ENCODE peak calls at places on chromosomes 1 and 21, in seven cellular contexts. C, O, W, S, U, D and Z are unnamed samples. For H3K36me3, the result is how much of the 10 kb centered on the place peaks cover.

GRCh38 chr1:9101510-9102146 is 27.3 kb downstream of the GPR157 start:
- DNase-seq in W (peak), C (peak), D (peak), S (no peak), U (no peak), O (peak), Z (peak)

GRCh38 chr1:7257225-7257624 is 472.0 kb downstream of the CAMTA1 start:
- DNase-seq in C (no peak), O (no peak), S (no peak), D (no peak), W (no peak), U (no peak), Z (no peak)

GRCh38 chr1:161140755-161141400 is 8.4 kb upstream of the DEDD start:
- DNase-seq in W (no peak), C (no peak), S (no peak), O (no peak), U (no peak), D (no peak), Z (no peak)

GRCh38 chr1:145859491-145860159 is 744 bp upstream of the PIAS3 start:
- DNase-seq in D (peak), C (peak), U (peak), S (peak), W (peak), O (peak), Z (peak)

GRCh38 chr1:227429447-227430359 is 111.4 kb upstream of the CDC42BPA start:
- DNase-seq in U (no peak), C (no peak), W (peak), D (peak), O (peak), S (no peak), Z (no peak)

GRCh38 chr1:210726621-210727020 is 397.9 kb downstream of the HHAT start:
- DNase-seq in U (no peak), C (no peak), O (no peak), S (peak), D (peak), W (peak), Z (no peak)

GRCh38 chr21:25385912-25386474 is 221.3 kb downstream of the MRPL39 start:
- DNase-seq in U (no peak), O (peak), S (peak), W (peak), D (no peak), C (peak), Z (no peak)

GRCh38 chr1:46437723-46438122 is 43.6 kb downstream of the FAAH start:
- DNase-seq in D (no peak), S (no peak), C (no peak), U (no peak), O (peak), W (no peak), Z (no peak)

GRCh38 chr1:85378526-85378925 is 86.4 kb downstream of the DDAH1 start:
- DNase-seq in W (no peak), C (no peak), D (no peak), U (no peak), S (no peak), O (no peak), Z (no peak)

GRCh38 chr1:156583821-156584622 is 4.5 kb downstream of the TTC24 start:
- DNase-seq in C (peak), U (no peak), W (peak), O (peak), D (peak), S (peak), Z (peak)

GRCh38 chr1:65470766-65471165 is 50.3 kb downstream of the LEPR start:
- DNase-seq in D (no peak), O (peak), W (peak), C (no peak), S (no peak), U (no peak), Z (no peak)

GRCh38 chr1:25834894-25835293 is 15.1 kb downstream of the MTFR1L start:
- DNase-seq in W (no peak), S (no peak), U (no peak), O (peak), D (no peak), C (no peak), Z (no peak)
- H3K36me3 ChIP-seq in W (under half), S (under half), U (under half), O (under half), D (under half), C (under half), Z (half or more)

DNA sequence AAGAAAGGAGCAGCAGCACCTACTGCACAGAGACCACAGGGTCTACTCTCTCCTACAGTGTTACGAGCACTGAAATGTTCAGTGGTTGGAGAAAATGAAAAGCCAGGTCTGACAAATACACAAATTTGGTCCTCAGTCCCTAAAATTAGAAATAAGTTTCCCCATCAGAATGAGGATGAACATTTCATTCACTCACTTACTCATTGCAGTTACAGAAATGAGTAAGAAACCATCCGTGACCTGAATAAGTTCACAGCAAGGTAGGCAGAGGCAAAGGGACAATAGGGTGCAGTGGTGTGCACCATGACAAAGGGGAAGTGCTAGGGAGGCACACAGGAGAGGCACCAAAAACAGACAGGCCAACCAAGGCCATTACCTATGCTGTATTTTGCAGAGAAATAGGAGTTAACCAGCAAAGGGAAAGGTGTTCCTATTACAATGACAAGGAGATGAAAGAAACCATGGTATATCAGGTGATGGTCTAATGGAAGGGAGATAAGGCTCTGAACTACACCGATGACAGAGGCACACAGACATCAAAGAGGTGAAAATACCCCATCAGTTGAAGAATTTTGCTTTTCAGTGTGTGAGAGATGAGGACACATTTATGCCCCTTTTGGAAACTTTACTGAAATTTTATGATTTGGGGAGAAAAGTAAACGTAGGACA is 29.4 kb downstream of the VAV3 start:
- DNase-seq in S (no peak), D (no peak), W (no peak), O (no peak), C (no peak), U (no peak), Z (no peak)
- TF ChIP-seq CTCF in S (no peak), D (no peak), W (no peak), O (no peak), C (no peak), U (no peak), Z (no peak)

GRCh38 chr1:154586641-154587040 is 19.1 kb downstream of the CHRNB2 start:
- DNase-seq in O (no peak), S (no peak), W (no peak), U (no peak), D (no peak), C (no peak), Z (no peak)

GRCh38 chr1:154586231-154586630 is 18.7 kb downstream of the CHRNB2 start:
- DNase-seq in U (no peak), S (no peak), D (no peak), O (no peak), C (no peak), W (peak), Z (no peak)

GRCh38 chr1:154582885-154583284 is 15.3 kb downstream of the CHRNB2 start:
- DNase-seq in O (no peak), S (no peak), D (no peak), C (no peak), W (no peak), U (no peak), Z (no peak)

GRCh38 chr1:154583691-154584212 is 16.2 kb downstream of the CHRNB2 start:
- DNase-seq in D (no peak), S (no peak), O (peak), C (no peak), W (peak), U (no peak), Z (no peak)

DNA sequence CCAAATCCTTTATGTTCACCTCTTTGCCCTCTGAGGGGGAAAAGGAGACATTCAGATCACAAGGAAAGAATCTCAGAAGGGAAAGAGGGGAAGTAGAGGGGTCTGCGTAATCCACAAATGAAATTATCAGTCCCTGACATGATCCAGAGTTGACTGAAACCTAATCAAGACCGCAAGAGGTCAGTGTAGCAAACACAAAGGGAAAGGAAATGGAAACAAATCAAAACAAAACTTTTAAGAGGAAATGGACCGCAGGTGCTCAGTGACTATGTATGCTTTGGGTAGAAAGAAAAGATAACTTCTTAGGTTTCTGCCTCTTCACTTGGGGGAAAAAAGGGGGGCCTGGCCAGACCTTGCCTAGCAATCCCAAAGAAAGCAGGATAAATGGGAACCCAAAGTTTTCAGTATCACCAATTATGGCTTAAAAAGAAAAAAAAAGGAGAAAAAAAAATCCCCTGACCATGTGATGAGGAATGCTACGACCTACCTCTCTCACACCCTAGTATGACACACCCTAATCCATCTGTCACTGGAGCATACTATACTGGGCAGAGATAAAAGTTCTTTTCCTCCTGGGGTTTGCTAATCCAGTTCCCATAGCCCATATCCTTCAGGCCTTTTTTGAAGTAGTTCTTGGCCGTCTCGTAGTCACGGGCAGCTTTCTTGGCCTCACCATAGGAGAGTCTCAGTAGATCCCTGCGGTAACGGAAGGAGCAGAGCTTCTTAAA is 16.9 kb downstream of the CHRNB2 start:
- DNase-seq in S (no peak), C (no peak), D (no peak), U (no peak), O (peak), W (no peak), Z (no peak)
- H3K36me3 ChIP-seq in S (under half), C (half or more), D (under half), U (half or more), O (half or more), W (under half), Z (half or more)

GRCh38 chr1:3283849-3284248 is 170.6 kb upstream of the ARHGEF16 start:
- DNase-seq in C (peak), W (no peak), U (no peak), D (peak), O (peak), S (peak), Z (peak)
- TF ChIP-seq CTCF in C (peak), W (peak), U (peak), D (peak), O (peak), S (peak), Z (peak)

GRCh38 chr1:224137518-224137917 is 23.6 kb downstream of the FBXO28 start:
- DNase-seq in D (no peak), C (no peak), O (no peak), W (no peak), U (no peak), S (no peak), Z (no peak)
- H3K36me3 ChIP-seq in D (under half), C (under half), O (under half), W (under half), U (under half), S (under half), Z (under half)

GRCh38 chr1:19772053-19772452 is 27.7 kb downstream of the TMCO4 start:
- DNase-seq in U (no peak), S (peak), D (no peak), O (no peak), C (no peak), W (no peak), Z (peak)
- TF ChIP-seq CTCF in U (no peak), S (no peak), D (no peak), O (no peak), C (no peak), W (no peak), Z (peak)

GRCh38 chr1:11253226-11253625 is 9.1 kb downstream of the MTOR start:
- DNase-seq in S (no peak), O (no peak), C (no peak), W (no peak), D (no peak), U (no peak), Z (no peak)
- H3K36me3 ChIP-seq in S (under half), O (half or more), C (under half), W (under half), D (under half), U (half or more), Z (half or more)